ENCODE peak calls at places on chromosomes 4 and X, in five cellular contexts. Z is neural crest cell; C is CD4-positive, alpha-beta T cell; B is cardiac muscle cell; K is endothelial cell. M is an unnamed sample.

GRCh38 chr4:137609693-137610450 is 77.6 kb upstream of the PCDH18 start:
- DNase-seq in Z (no peak), C (no peak), B (no peak), K (no peak), M (no peak)

GRCh38 chr4:173091362-173091761 is 77.2 kb upstream of the GALNT7 start:
- DNase-seq in Z (no peak), C (no peak), B (no peak), K (no peak), M (no peak)

GRCh38 chr4:7651461-7651921 is 216.8 kb upstream of the PSAPL1 start:
- DNase-seq in Z (no peak), C (no peak), B (no peak), K (no peak), M (no peak)

GRCh38 chr4:112145820-112146813 is 863 bp downstream of the FAM241A start:
- DNase-seq in Z (peak), C (peak), B (peak), K (peak), M (no peak)

GRCh38 chrX:74382613-74383012 is 38.7 kb upstream of the SLC16A2 start:
- DNase-seq in Z (peak), C (peak), B (peak), K (peak), M (peak)

GRCh38 chrX:95875661-95876060 is 809.0 kb upstream of the DIAPH2 start:
- DNase-seq in Z (no peak), C (no peak), B (no peak), K (no peak), M (no peak)

GRCh38 chr4:85611661-85612060 is 136.7 kb downstream of the ARHGAP24 start:
- DNase-seq in Z (no peak), C (no peak), B (no peak), K (no peak), M (no peak)

GRCh38 chrX:150503898-150504219 is 64.6 kb upstream of the MTM1 start:
- DNase-seq in Z (no peak), C (no peak), B (no peak), K (no peak), M (no peak)

GRCh38 chr4:10457255-10457801 is at the start of gene ZNF518B:
- DNase-seq in Z (peak), C (peak), B (peak), K (peak), M (no peak)

GRCh38 chr4:110211007-110211769 is 12.8 kb upstream of the ELOVL6 start:
- DNase-seq in Z (no peak), C (no peak), B (peak), K (no peak), M (no peak)

GRCh38 chr4:81811562-81812293 is 340.0 kb upstream of the RASGEF1B start:
- DNase-seq in Z (no peak), C (no peak), B (no peak), K (no peak), M (no peak)

GRCh38 chr4:174005422-174005821 is 278.0 kb downstream of the FBXO8 start:
- DNase-seq in Z (no peak), C (no peak), B (peak), K (no peak), M (no peak)

GRCh38 chr4:137427411-137427810 is 104.9 kb downstream of the PCDH18 start:
- DNase-seq in Z (no peak), C (no peak), B (no peak), K (no peak), M (no peak)

GRCh38 chrX:82813671-82814078 is 694.4 kb upstream of the POU3F4 start:
- DNase-seq in Z (no peak), C (no peak), B (no peak), K (no peak), M (no peak)

GRCh38 chr4:176593943-176594342 is 198.8 kb downstream of the VEGFC start:
- DNase-seq in Z (no peak), C (no peak), B (no peak), K (no peak), M (no peak)

GRCh38 chr4:81003549-81004240 is 26.8 kb upstream of the BMP3 start:
- DNase-seq in Z (no peak), C (no peak), B (no peak), K (no peak), M (no peak)

GRCh38 chr4:152886201-152886600 is 49.9 kb upstream of the FHDC1 start:
- DNase-seq in Z (no peak), C (no peak), B (no peak), K (no peak), M (no peak)

GRCh38 chrX:97639526-97639925 is 755.8 kb downstream of the RPA4 start:
- DNase-seq in Z (peak), C (no peak), B (peak), K (no peak), M (no peak)

GRCh38 chr4:119041951-119042560 is 93.6 kb upstream of the MYOZ2 start:
- DNase-seq in Z (peak), C (no peak), B (peak), K (peak), M (no peak)

GRCh38 chr4:103018391-103019318 is 850 bp downstream of the SLC9B1 start:
- DNase-seq in Z (no peak), C (no peak), B (no peak), K (no peak), M (no peak)

GRCh38 chrX:11064851-11065600 is 46.1 kb upstream of the HCCS start:
- DNase-seq in Z (no peak), C (no peak), B (no peak), K (no peak), M (no peak)

GRCh38 chr4:150104401-150105027 is 26.3 kb downstream of the DCLK2 start:
- DNase-seq in Z (no peak), C (no peak), B (no peak), K (no peak), M (no peak)

GRCh38 chr4:4866833-4867744 is 7.6 kb downstream of the MSX1 start:
- DNase-seq in Z (peak), C (no peak), B (peak), K (peak), M (no peak)

GRCh38 chr4:53937918-53938317 is 126.5 kb downstream of the CHIC2 start:
- DNase-seq in Z (no peak), C (no peak), B (no peak), K (no peak), M (no peak)

GRCh38 chr4:78527103-78527502 is 24.5 kb upstream of the ANXA3 start:
- DNase-seq in Z (no peak), C (no peak), B (no peak), K (no peak), M (no peak)

GRCh38 chr4:153259679-153260078 is 55.4 kb downstream of the TRIM2 start:
- DNase-seq in Z (no peak), C (no peak), B (no peak), K (no peak), M (no peak)

GRCh38 chrX:139049455-139049854 is 337.9 kb upstream of the FGF13 start:
- DNase-seq in Z (no peak), C (no peak), B (no peak), K (no peak), M (no peak)

GRCh38 chrX:85017721-85018120 is 14.0 kb downstream of the APOOL start:
- DNase-seq in Z (no peak), C (no peak), B (no peak), K (no peak), M (no peak)

GRCh38 chr4:52187603-52188002 is 136.5 kb downstream of the SPATA18 start:
- DNase-seq in Z (no peak), C (no peak), B (no peak), K (no peak), M (no peak)

GRCh38 chr4:139042981-139043460 is 27.4 kb downstream of the NOCT start:
- DNase-seq in Z (no peak), C (no peak), B (no peak), K (peak), M (no peak)

GRCh38 chrX:67652581-67652980 is 108.8 kb downstream of the AR start:
- DNase-seq in Z (no peak), C (no peak), B (no peak), K (no peak), M (no peak)

GRCh38 chrX:154002215-154002719 is 17.4 kb downstream of the IRAK1 start:
- DNase-seq in Z (no peak), C (no peak), B (no peak), K (no peak), M (peak)

GRCh38 chr4:26326791-26327190 is 6.0 kb downstream of the RBPJ start:
- DNase-seq in Z (no peak), C (no peak), B (no peak), K (no peak), M (no peak)

GRCh38 chr4:145731026-145731425 is 51.1 kb downstream of the C4orf51 start:
- DNase-seq in Z (no peak), C (no peak), B (no peak), K (no peak), M (no peak)

GRCh38 chr4:70704333-70705145 is 16.2 kb downstream of the UTP3 start:
- DNase-seq in Z (peak), C (peak), B (peak), K (peak), M (peak)

GRCh38 chr4:183094393-183095198 is 4.5 kb upstream of the WWC2 start:
- DNase-seq in Z (no peak), C (no peak), B (no peak), K (no peak), M (no peak)

DNA sequence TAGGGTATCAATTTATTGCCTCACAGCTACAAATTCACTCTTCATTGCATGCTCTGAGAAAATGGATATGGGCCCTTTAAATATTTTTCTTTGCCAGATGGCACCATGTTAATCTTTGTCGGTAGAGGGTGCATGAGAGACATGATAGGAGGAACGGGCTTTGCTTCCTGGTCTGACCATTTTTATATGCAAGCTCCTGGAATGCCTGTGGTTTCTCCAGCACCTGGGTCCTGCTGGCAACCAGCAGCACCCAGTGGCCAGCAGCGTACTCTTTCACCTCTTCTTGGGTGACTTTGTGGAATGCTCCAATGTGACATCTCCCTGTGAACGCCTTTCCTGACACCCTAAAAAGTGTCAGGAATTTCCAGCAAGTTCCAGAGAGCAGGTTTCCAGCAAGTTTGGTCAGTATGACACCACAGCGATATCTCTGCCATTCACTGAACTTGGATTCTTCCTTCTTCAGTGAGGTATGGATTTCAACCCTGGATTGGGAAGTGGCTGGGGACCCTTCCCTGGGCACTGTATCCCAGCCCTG is 140.3 kb upstream of the PGRMC2 start:
- DNase-seq in Z (no peak), C (no peak), B (no peak), K (no peak), M (no peak)
- TF ChIP-seq CTCF in Z (peak), C (no peak), B (peak), K (no peak), M (no peak)

GRCh38 chr4:84238247-84239090 is 260.6 kb downstream of the NKX6-1 start:
- DNase-seq in Z (no peak), C (no peak), B (no peak), K (no peak), M (no peak)
- TF ChIP-seq CTCF in Z (no peak), C (no peak), B (no peak), K (no peak), M (no peak)

GRCh38 chr4:141134586-141134985 is 1.3 kb upstream of the RNF150 start:
- DNase-seq in Z (no peak), C (no peak), B (no peak), K (no peak), M (no peak)
- TF ChIP-seq CTCF in Z (no peak), C (no peak), B (no peak), K (no peak), M (no peak)

GRCh38 chrX:47723689-47724088 is 64.7 kb upstream of the UXT start:
- DNase-seq in Z (no peak), C (no peak), B (no peak), K (peak), M (no peak)
- TF ChIP-seq CTCF in Z (no peak), C (no peak), B (no peak), K (no peak), M (no peak)

DNA sequence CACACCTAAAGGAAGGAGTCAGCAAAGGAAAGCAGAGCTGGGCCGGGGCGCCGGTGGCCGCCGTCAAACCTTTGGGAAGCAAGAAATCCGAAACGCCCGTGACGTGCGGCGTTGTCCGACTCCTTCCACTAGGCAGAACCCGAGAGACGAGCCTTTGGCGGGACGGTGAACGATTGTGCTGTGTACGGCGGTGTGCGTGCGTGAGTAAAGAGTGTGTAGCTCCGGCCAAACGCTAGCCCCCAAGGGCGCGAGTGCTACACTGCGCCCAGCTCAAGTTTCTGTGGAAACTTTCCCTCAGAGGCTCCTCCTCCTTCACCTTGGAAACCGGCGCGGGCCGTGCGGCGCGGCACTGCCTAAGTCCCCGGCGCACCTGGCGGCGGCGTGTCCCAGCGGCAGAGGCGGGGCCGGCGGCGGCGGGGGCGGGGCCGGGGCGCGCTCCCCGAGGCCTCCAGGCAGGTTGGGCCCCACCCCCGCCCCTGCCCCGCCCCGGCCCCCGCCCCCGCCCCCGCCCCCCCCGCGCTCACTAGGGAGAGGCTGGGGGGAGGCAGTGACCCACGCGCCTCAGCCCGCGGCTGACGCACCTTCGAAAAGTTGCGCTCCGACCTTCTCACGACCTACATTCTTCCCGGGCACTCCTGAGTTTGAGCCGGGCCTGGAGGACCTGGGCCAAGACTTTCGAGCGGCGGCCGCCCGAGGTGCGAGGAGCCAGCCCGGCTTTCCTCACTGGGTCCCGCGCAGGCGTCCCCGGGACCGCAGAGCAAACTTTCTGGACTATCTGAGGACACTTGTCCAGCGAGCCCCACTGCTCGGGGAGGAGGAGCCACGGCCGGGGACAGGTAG is at the start of gene FHIP1A:
- DNase-seq in Z (peak), C (peak), B (peak), K (peak), M (peak)
- TF ChIP-seq CTCF in Z (peak), C (no peak), B (no peak), K (no peak), M (no peak)

GRCh38 chrX:69222103-69223090 is 57.1 kb upstream of the PJA1 start:
- DNase-seq in Z (peak), C (peak), B (peak), K (peak), M (peak)
- TF ChIP-seq CTCF in Z (peak), C (peak), B (peak), K (peak), M (peak)

GRCh38 chr4:123125477-123125876 is 203.1 kb upstream of the NUDT6 start:
- DNase-seq in Z (no peak), C (no peak), B (no peak), K (no peak), M (no peak)

GRCh38 chr4:123121241-123121907 is 199.0 kb upstream of the NUDT6 start:
- DNase-seq in Z (no peak), C (no peak), B (no peak), K (no peak), M (no peak)

GRCh38 chr4:123127865-123128264 is 205.5 kb upstream of the NUDT6 start:
- DNase-seq in Z (no peak), C (no peak), B (no peak), K (no peak), M (no peak)

DNA sequence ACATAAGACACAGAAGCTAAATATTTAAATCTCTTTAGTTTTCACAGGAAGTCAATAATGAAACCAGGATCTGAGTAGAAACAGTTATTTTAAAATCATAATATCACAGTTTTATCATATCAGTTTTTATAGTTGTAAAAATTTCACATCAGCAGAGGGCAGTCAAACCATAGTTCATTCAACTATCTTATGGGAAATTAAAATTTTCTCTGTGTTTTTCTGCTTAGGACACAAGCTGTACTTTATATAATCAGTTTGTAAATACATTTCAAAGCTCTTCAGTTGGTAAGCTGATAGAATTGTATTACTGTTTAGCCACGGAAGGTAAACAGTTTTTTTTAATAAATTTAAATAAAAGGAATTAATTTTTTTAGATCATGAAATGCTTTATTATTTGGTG is 204.8 kb upstream of the NUDT6 start:
- DNase-seq in Z (no peak), C (no peak), B (no peak), K (no peak), M (no peak)
- TF ChIP-seq CTCF in Z (peak), C (no peak), B (peak), K (peak), M (peak)

GRCh38 chrX:83819304-83819703 is 41.6 kb upstream of the CYLC1 start:
- DNase-seq in Z (no peak), C (no peak), B (no peak), K (no peak), M (no peak)
- TF ChIP-seq CTCF in Z (no peak), C (no peak), B (no peak), K (no peak), M (no peak)

GRCh38 chr4:68489338-68489737 is 42.1 kb downstream of the TMPRSS11E start:
- DNase-seq in Z (no peak), C (no peak), B (no peak), K (no peak), M (no peak)
- TF ChIP-seq CTCF in Z (no peak), C (no peak), B (no peak), K (no peak), M (no peak)

GRCh38 chr4:16754104-16754503 is 144.3 kb downstream of the LDB2 start:
- DNase-seq in Z (no peak), C (no peak), B (no peak), K (no peak), M (no peak)
- TF ChIP-seq CTCF in Z (no peak), C (no peak), B (no peak), K (no peak), M (no peak)

M was measured in CD14-positive monocyte.